ENCODE peak calls at places on chromosomes 6 and 20, in five cellular contexts. B is spleen, K is uterus, C is vagina, L is right lobe of liver. M is an unnamed sample.

GRCh38 chr20:47412073-47412472 is 55.6 kb upstream of the ZMYND8 start:
- DNase-seq in C (no peak), B (no peak), K (no peak), L (no peak), M (no peak)

GRCh38 chr6:65259080-65259479 is 447.9 kb downstream of the EYS start:
- DNase-seq in L (no peak), B (no peak), C (no peak), K (no peak), M (no peak)

GRCh38 chr6:170464080-170464479 is 89.0 kb downstream of the PSMB1 start:
- DNase-seq in C (no peak), B (peak), L (no peak), K (no peak), M (no peak)

GRCh38 chr6:43061861-43062260 is 2.4 kb downstream of the KLC4 start:
- DNase-seq in K (no peak), L (no peak), C (no peak), B (no peak), M (no peak)

GRCh38 chr6:40906759-40907158 is 132.3 kb downstream of the UNC5CL start:
- DNase-seq in B (no peak), C (no peak), L (no peak), K (no peak), M (no peak)

GRCh38 chr20:5077761-5078387 is 41.9 kb downstream of the PCNA start:
- DNase-seq in B (no peak), L (no peak), C (no peak), K (no peak), M (no peak)

GRCh38 chr6:8651998-8652397 is 216.7 kb upstream of the SLC35B3 start:
- DNase-seq in L (peak), C (no peak), B (no peak), K (no peak), M (no peak)

GRCh38 chr6:116779569-116780164 is 14.1 kb upstream of the FAM162B start:
- DNase-seq in L (no peak), K (no peak), B (no peak), C (no peak), M (no peak)

GRCh38 chr6:147974376-147974775 is 368.3 kb upstream of the SASH1 start:
- DNase-seq in L (no peak), C (no peak), K (no peak), B (no peak), M (no peak)

DNA sequence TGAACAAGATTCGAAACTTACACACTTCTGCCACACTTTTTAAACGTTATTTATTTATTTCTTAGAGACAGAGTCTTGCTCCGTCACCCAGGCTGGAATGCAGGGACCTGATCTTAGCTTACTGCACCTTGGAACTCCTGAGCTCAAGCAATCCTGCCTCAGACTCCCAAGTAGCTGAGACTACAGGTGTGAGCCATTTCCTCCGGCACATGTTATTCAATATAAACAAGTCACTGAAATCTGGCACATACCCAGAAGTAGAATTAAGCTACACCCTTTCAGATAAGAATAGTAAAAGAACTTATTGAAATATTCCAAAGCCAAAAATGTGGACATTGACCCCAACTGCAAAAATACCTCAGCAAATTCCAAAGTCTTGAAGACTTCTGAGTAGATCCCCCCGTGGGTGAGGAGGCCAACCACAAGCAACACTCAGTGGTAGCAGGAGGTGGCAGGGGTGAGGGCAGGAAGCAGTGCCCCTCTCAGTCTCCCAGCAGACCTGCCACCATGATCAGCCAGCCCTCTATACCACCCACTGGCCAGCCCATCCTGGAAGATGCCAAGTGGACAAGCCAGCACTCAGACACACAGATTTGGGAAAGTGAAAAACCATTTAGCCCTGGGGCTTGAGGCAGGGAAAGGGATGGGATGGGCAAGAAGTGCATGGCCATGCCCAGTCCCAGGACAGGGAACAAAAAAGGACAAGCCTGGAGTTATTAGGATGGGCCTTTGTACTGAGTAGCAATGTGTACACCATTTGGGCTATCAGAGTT is 76.7 kb downstream of the HFE start:
- DNase-seq in L (no peak), K (no peak), B (no peak), C (no peak), M (no peak)
- TF ChIP-seq POLR2A in L (no peak), K (no peak), B (no peak), C (no peak), M (no peak)

GRCh38 chr6:34143884-34144580 is 1.9 kb downstream of the GRM4 start:
- DNase-seq in L (no peak), B (peak), K (peak), C (no peak), M (no peak)

GRCh38 chr6:34146021-34146782 is at the start of gene GRM4:
- DNase-seq in L (no peak), C (no peak), K (no peak), B (peak), M (no peak)

GRCh38 chr6:34144581-34145160 is 1.2 kb downstream of the GRM4 start:
- DNase-seq in L (no peak), C (no peak), K (no peak), B (peak), M (no peak)

GRCh38 chr6:34146801-34147592 is 1.1 kb upstream of the GRM4 start:
- DNase-seq in B (peak), K (no peak), C (no peak), L (no peak), M (no peak)

GRCh38 chr6:34145161-34146020 is 496 bp downstream of the GRM4 start:
- DNase-seq in L (no peak), C (no peak), B (peak), K (no peak), M (no peak)
- H3K4me3 ChIP-seq in L (no peak), C (peak), B (peak), K (no peak), M (no peak)

DNA sequence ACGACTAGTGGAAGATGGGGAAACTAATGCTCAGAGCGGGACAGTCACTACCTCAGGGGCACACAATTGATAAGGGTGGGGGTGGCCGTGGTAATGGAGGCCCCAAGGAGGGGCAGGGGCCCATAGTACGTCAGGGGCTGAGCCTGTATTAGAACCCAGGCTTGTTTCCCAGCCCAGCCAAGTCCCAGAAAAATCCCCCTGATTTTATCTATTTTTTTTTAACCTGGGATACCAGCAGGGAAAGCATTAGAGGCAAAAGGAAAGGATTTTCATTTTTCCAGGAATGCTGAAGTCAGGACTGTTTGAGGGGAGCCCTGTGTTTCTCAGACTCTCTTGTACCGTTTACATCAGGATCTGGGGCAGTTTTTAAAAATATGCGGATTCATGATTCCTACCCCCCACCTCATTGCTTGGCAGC is 382 bp downstream of the MYH7B start:
- DNase-seq in B (no peak), C (no peak), K (no peak), L (no peak), M (no peak)
- TF ChIP-seq CTCF in B (no peak), C (no peak), K (no peak), L (no peak), M (no peak)

GRCh38 chr6:6591778-6592388 is 3.4 kb downstream of the LY86 start:
- DNase-seq in L (no peak), B (no peak), C (no peak), K (no peak), M (peak)
- TF ChIP-seq POLR2A in L (no peak), B (no peak), C (no peak), K (no peak), M (no peak)

DNA sequence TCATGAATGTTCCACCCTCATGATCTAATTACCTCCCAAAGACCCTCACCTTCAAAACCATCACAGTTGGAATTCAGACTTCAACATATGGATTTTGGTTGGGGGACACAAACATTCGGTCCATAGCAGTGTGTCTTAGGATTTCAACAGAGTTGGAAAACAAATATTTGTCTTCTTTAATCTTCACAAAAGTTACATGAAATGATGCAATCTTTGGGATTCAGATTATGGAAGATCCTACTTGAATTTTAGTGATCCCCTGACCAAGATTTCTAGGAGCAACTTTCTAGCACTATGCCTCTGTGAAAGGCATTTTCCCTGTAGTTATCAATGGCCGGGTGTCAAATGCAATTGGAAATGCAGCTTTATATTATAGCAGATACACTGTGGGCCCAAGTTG is 86.5 kb downstream of the TRMT11 start:
- DNase-seq in C (no peak), L (no peak), B (no peak), K (no peak), M (no peak)
- H3K4me3 ChIP-seq in C (no peak), L (no peak), B (no peak), K (no peak), M (no peak)

GRCh38 chr6:150924808-150925654 is 59.5 kb downstream of the MTHFD1L start:
- DNase-seq in B (no peak), K (no peak), L (no peak), C (no peak), M (no peak)

GRCh38 chr6:150930816-150931215 is 65.3 kb downstream of the MTHFD1L start:
- DNase-seq in K (no peak), C (no peak), L (no peak), B (no peak), M (no peak)

GRCh38 chr6:150925655-150925928 is 60.1 kb downstream of the MTHFD1L start:
- DNase-seq in C (no peak), B (no peak), K (no peak), L (no peak), M (no peak)

GRCh38 chr6:150929403-150929802 is 63.9 kb downstream of the MTHFD1L start:
- DNase-seq in C (no peak), B (no peak), K (no peak), L (no peak), M (peak)

GRCh38 chr6:150928882-150929281 is 63.4 kb downstream of the MTHFD1L start:
- DNase-seq in C (no peak), K (no peak), B (no peak), L (no peak), M (peak)
- TF ChIP-seq CTCF in C (no peak), K (no peak), B (no peak), L (peak), M (no peak)

DNA sequence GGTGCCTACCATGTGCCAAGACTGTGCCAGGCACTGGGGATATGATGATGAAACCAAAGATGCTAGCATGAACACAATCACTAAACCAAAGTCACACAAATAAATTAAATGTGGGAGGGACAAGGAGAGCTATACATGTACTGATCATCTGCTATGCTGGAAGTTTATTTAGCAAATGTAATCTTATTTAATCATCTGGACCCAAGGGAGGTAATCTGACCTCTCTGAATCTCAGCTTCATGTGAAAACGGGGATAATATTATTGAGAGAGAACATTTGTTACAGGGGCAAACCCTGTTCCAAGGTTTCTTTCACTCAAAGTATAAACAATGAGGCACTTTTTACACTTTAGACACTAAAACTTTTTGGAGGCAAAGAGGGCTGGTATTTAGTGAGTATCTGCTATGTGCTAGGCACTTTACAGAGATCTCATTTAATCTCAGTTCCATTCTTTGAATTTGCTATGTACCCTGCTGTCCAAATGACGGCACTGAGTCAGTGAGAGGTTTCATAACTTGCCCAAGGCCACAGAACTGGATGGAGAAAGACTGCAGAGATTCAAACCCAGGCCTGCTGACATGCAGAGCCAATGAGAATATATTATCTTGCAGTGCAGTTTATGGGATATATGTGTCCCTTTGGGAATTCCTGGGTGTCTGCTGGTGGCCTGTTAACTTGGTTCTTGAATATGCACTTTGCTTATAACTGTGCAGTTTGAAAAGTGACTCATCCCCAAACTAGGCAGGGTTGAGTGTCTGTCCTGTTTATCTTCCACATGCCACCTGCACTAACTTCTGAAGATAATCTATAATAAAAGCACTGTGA is 3.3 kb upstream of the ASXL1 start:
- DNase-seq in L (no peak), C (no peak), K (no peak), B (no peak), M (no peak)
- TF ChIP-seq POLR2A in L (no peak), C (no peak), K (no peak), B (no peak), M (no peak)

GRCh38 chr6:141169419-141169818 is 963.3 kb upstream of the GJE1 start:
- DNase-seq in B (no peak), C (no peak), K (no peak), L (no peak), M (no peak)
- H3K4me3 ChIP-seq in B (no peak), C (no peak), K (no peak), L (no peak), M (no peak)

GRCh38 chr6:113076817-113077216 is 729.7 kb downstream of the RFPL4B start:
- DNase-seq in K (no peak), B (no peak), L (no peak), C (no peak), M (no peak)
- TF ChIP-seq CTCF in K (no peak), B (no peak), L (no peak), C (no peak), M (no peak)

GRCh38 chr6:14132244-14133220 is 15.0 kb downstream of the CD83 start:
- DNase-seq in C (peak), B (no peak), K (no peak), L (no peak), M (no peak)
- TF ChIP-seq POLR2A in C (no peak), B (no peak), K (no peak), L (no peak), M (no peak)